ENCODE peak calls at places on chromosomes 4 and X, in five cellular contexts. One of them, this sample, is unnamed.

GRCh38 chrX:7169627-7170026 is 21.7 kb upstream of the PUDP start:
- DNase-seq in A673: no peak
- DNase-seq in GM06990: no peak
- DNase-seq in lower lobe of right lung: no peak
- DNase-seq in endothelial cell: no peak
- DNase-seq in this sample: no peak

GRCh38 chrX:10677490-10677889 is 57.1 kb upstream of the MID1 start:
- DNase-seq in endothelial cell: no peak
- DNase-seq in A673: no peak
- DNase-seq in lower lobe of right lung: no peak
- DNase-seq in GM06990: no peak
- DNase-seq in this sample: no peak

GRCh38 chr4:180953572-180953971 is 1289.6 kb upstream of the TENM3 start:
- DNase-seq in endothelial cell: peak; percentile 28
- DNase-seq in lower lobe of right lung: no peak
- DNase-seq in GM06990: no peak
- DNase-seq in A673: peak; percentile 23
- DNase-seq in this sample: no peak

GRCh38 chrX:57528670-57529255 is 63.0 kb upstream of the ZXDB start:
- DNase-seq in GM06990: no peak
- DNase-seq in endothelial cell: peak; percentile 9
- DNase-seq in A673: peak; percentile 8
- DNase-seq in lower lobe of right lung: no peak
- DNase-seq in this sample: no peak

GRCh38 chr4:85147481-85148076 is 181.1 kb upstream of the WDFY3 start:
- DNase-seq in A673: peak; percentile 62
- DNase-seq in lower lobe of right lung: peak; percentile 50
- DNase-seq in endothelial cell: peak; percentile 23
- DNase-seq in GM06990: peak; percentile 9
- DNase-seq in this sample: peak; percentile 5

GRCh38 chr4:102774254-102774653 is 13.5 kb upstream of the MANBA start:
- DNase-seq in A673: no peak
- DNase-seq in lower lobe of right lung: no peak
- DNase-seq in endothelial cell: no peak
- DNase-seq in GM06990: no peak
- DNase-seq in this sample: no peak

GRCh38 chr4:9925750-9926439 is 95.4 kb downstream of the SLC2A9 start:
- DNase-seq in lower lobe of right lung: no peak
- DNase-seq in A673: no peak
- DNase-seq in GM06990: no peak
- DNase-seq in endothelial cell: no peak
- DNase-seq in this sample: no peak

GRCh38 chrX:80216086-80216485 is 201.5 kb downstream of the TBX22 start:
- DNase-seq in A673: peak; percentile 7
- DNase-seq in endothelial cell: no peak
- DNase-seq in lower lobe of right lung: no peak
- DNase-seq in GM06990: no peak
- DNase-seq in this sample: no peak

GRCh38 chrX:120560405-120560841 is 339 bp downstream of the CUL4B start:
- DNase-seq in lower lobe of right lung: peak; percentile 39
- DNase-seq in endothelial cell: peak; percentile 4
- DNase-seq in A673: peak; percentile 35
- DNase-seq in GM06990: no peak
- DNase-seq in this sample: no peak

GRCh38 chrX:45508459-45508858 is 307.8 kb upstream of the DIPK2B start:
- DNase-seq in A673: no peak
- DNase-seq in lower lobe of right lung: no peak
- DNase-seq in endothelial cell: no peak
- DNase-seq in GM06990: no peak
- DNase-seq in this sample: no peak

GRCh38 chrX:97397371-97397770 is 513.7 kb downstream of the RPA4 start:
- DNase-seq in endothelial cell: no peak
- DNase-seq in GM06990: no peak
- DNase-seq in A673: no peak
- DNase-seq in lower lobe of right lung: no peak
- DNase-seq in this sample: no peak

GRCh38 chr4:124846306-124846705 is 133.8 kb upstream of the ANKRD50 start:
- DNase-seq in endothelial cell: no peak
- DNase-seq in lower lobe of right lung: no peak
- DNase-seq in GM06990: no peak
- DNase-seq in A673: no peak
- DNase-seq in this sample: no peak

GRCh38 chrX:28787206-28787605 is 200.0 kb downstream of the IL1RAPL1 start:
- DNase-seq in endothelial cell: no peak
- DNase-seq in GM06990: no peak
- DNase-seq in A673: no peak
- DNase-seq in lower lobe of right lung: no peak
- DNase-seq in this sample: no peak

GRCh38 chrX:18721683-18722499 is 14.4 kb downstream of the PPEF1 start:
- DNase-seq in A673: no peak
- DNase-seq in lower lobe of right lung: no peak
- DNase-seq in endothelial cell: no peak
- DNase-seq in GM06990: no peak
- DNase-seq in this sample: no peak

GRCh38 chr4:57102050-57102564 is 8.1 kb downstream of the IGFBP7 start:
- DNase-seq in GM06990: no peak
- DNase-seq in A673: no peak
- DNase-seq in endothelial cell: no peak
- DNase-seq in lower lobe of right lung: no peak
- DNase-seq in this sample: peak; percentile 45

GRCh38 chrX:7083468-7084396 is 63.8 kb upstream of the STS start:
- DNase-seq in GM06990: peak; percentile 80
- DNase-seq in A673: peak; percentile 60
- DNase-seq in lower lobe of right lung: no peak
- DNase-seq in endothelial cell: no peak
- DNase-seq in this sample: no peak

GRCh38 chr4:153788064-153788418 is 842 bp downstream of the SFRP2 start:
- DNase-seq in GM06990: no peak
- DNase-seq in lower lobe of right lung: no peak
- DNase-seq in endothelial cell: peak; percentile 22
- DNase-seq in A673: no peak
- DNase-seq in this sample: no peak

GRCh38 chrX:115058276-115058675 is 40.9 kb upstream of the IL13RA2 start:
- DNase-seq in endothelial cell: no peak
- DNase-seq in GM06990: no peak
- DNase-seq in A673: peak; percentile 60
- DNase-seq in lower lobe of right lung: no peak
- DNase-seq in this sample: no peak

GRCh38 chr4:73603854-73604584 is 16.2 kb downstream of the RASSF6 start:
- DNase-seq in lower lobe of right lung: no peak
- DNase-seq in endothelial cell: no peak
- DNase-seq in GM06990: no peak
- DNase-seq in A673: no peak
- DNase-seq in this sample: no peak

GRCh38 chr4:19580090-19580489 is 671.6 kb upstream of the SLIT2 start:
- DNase-seq in GM06990: no peak
- DNase-seq in lower lobe of right lung: no peak
- DNase-seq in endothelial cell: no peak
- DNase-seq in A673: peak; percentile 84
- DNase-seq in this sample: no peak

GRCh38 chrX:120271218-120271617 is 20.6 kb downstream of the ZBTB33 start:
- DNase-seq in lower lobe of right lung: no peak
- DNase-seq in A673: no peak
- DNase-seq in GM06990: no peak
- DNase-seq in endothelial cell: no peak
- DNase-seq in this sample: no peak

GRCh38 chr4:142818009-142818408 is 28.1 kb downstream of the INPP4B start:
- DNase-seq in A673: no peak
- DNase-seq in GM06990: no peak
- DNase-seq in endothelial cell: no peak
- DNase-seq in lower lobe of right lung: no peak
- DNase-seq in this sample: no peak

GRCh38 chr4:168587326-168588125 is 90.7 kb downstream of the PALLD start:
- DNase-seq in endothelial cell: no peak
- DNase-seq in GM06990: no peak
- DNase-seq in lower lobe of right lung: no peak
- DNase-seq in A673: no peak
- DNase-seq in this sample: no peak

GRCh38 chrX:98068210-98068609 is 1184.5 kb downstream of the RPA4 start:
- DNase-seq in endothelial cell: no peak
- DNase-seq in A673: no peak
- DNase-seq in GM06990: no peak
- DNase-seq in lower lobe of right lung: no peak
- DNase-seq in this sample: no peak

GRCh38 chrX:129600981-129601424 is 53.8 kb downstream of the APLN start:
- DNase-seq in lower lobe of right lung: no peak
- DNase-seq in endothelial cell: no peak
- DNase-seq in GM06990: no peak
- DNase-seq in A673: peak; percentile 38
- DNase-seq in this sample: no peak

GRCh38 chr4:47538516-47538915 is 53.4 kb downstream of the ATP10D start:
- DNase-seq in lower lobe of right lung: no peak
- DNase-seq in GM06990: no peak
- DNase-seq in endothelial cell: no peak
- DNase-seq in A673: no peak
- DNase-seq in this sample: no peak

DNA sequence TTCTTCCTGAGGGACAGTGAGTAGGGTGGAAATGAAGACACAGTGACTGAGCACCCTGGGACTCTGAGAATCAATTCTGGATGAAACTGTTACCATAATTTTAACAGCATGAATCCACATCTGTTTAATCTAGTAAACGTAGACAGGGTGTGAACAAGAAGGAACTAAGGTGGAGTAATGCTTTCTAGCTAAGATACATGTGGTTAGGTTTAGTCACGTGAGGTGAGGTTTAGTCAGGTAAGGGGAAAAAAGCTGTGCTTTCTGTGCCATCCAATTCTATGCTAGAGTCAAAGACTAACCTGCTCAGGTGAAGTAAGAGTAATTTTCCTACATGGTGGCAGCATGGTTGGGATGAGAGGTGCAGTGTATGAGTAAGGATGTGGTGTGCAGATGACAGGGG is 54.0 kb upstream of the C4orf54 start:
- DNase-seq in GM06990: no peak
- DNase-seq in endothelial cell: no peak
- DNase-seq in A673: no peak
- DNase-seq in lower lobe of right lung: no peak
- DNase-seq in this sample: no peak
- TF ChIP-seq CTCF in GM06990: no peak
- TF ChIP-seq CTCF in endothelial cell: no peak
- TF ChIP-seq CTCF in A673: no peak
- TF ChIP-seq CTCF in lower lobe of right lung: no peak
- TF ChIP-seq CTCF in this sample: no peak

GRCh38 chr4:23455482-23455881 is 434.4 kb downstream of the PPARGC1A start:
- DNase-seq in lower lobe of right lung: no peak
- DNase-seq in endothelial cell: peak; percentile 7
- DNase-seq in A673: no peak
- DNase-seq in GM06990: no peak
- DNase-seq in this sample: no peak
- TF ChIP-seq CTCF in lower lobe of right lung: no peak
- TF ChIP-seq CTCF in endothelial cell: no peak
- TF ChIP-seq CTCF in A673: no peak
- TF ChIP-seq CTCF in GM06990: no peak
- TF ChIP-seq CTCF in this sample: no peak

GRCh38 chrX:150587585-150588503 is 19.4 kb downstream of the MTM1 start:
- DNase-seq in endothelial cell: peak; percentile 38
- DNase-seq in A673: peak; percentile 39
- DNase-seq in lower lobe of right lung: no peak
- DNase-seq in GM06990: no peak
- DNase-seq in this sample: no peak
- TF ChIP-seq CTCF in endothelial cell: peak; percentile 63
- TF ChIP-seq CTCF in A673: peak; percentile 83
- TF ChIP-seq CTCF in lower lobe of right lung: peak; percentile 60
- TF ChIP-seq CTCF in GM06990: peak; percentile 71
- TF ChIP-seq CTCF in this sample: peak; percentile 50

GRCh38 chrX:125132274-125132673 is 187.4 kb upstream of the TEX13C start:
- DNase-seq in GM06990: no peak
- DNase-seq in A673: peak; percentile 68
- DNase-seq in lower lobe of right lung: no peak
- DNase-seq in endothelial cell: no peak
- DNase-seq in this sample: no peak
- TF ChIP-seq CTCF in GM06990: peak; percentile 67
- TF ChIP-seq CTCF in A673: peak; percentile 79
- TF ChIP-seq CTCF in lower lobe of right lung: peak; percentile 16
- TF ChIP-seq CTCF in endothelial cell: peak; percentile 51
- TF ChIP-seq CTCF in this sample: no peak

GRCh38 chr4:39898015-39898414 is 79.7 kb downstream of the PDS5A start:
- DNase-seq in A673: no peak
- DNase-seq in lower lobe of right lung: no peak
- DNase-seq in GM06990: no peak
- DNase-seq in endothelial cell: no peak
- DNase-seq in this sample: no peak
- TF ChIP-seq CTCF in A673: no peak
- TF ChIP-seq CTCF in lower lobe of right lung: no peak
- TF ChIP-seq CTCF in GM06990: no peak
- TF ChIP-seq CTCF in endothelial cell: no peak
- TF ChIP-seq CTCF in this sample: no peak

GRCh38 chr4:150385606-150386005 is 196.3 kb upstream of the MAB21L2 start:
- DNase-seq in GM06990: no peak
- DNase-seq in A673: peak; percentile 95
- DNase-seq in endothelial cell: no peak
- DNase-seq in lower lobe of right lung: no peak
- DNase-seq in this sample: no peak
- TF ChIP-seq CTCF in GM06990: no peak
- TF ChIP-seq CTCF in A673: no peak
- TF ChIP-seq CTCF in endothelial cell: no peak
- TF ChIP-seq CTCF in lower lobe of right lung: no peak
- TF ChIP-seq CTCF in this sample: no peak

GRCh38 chr4:112231779-112232713 is at the start of gene AP1AR:
- DNase-seq in endothelial cell: peak; percentile 90
- DNase-seq in A673: peak; percentile 91
- DNase-seq in GM06990: peak; percentile 93
- DNase-seq in lower lobe of right lung: peak; percentile 90
- DNase-seq in this sample: peak; percentile 36
- TF ChIP-seq CTCF in endothelial cell: peak; percentile 19
- TF ChIP-seq CTCF in A673: peak; percentile 44
- TF ChIP-seq CTCF in GM06990: peak; percentile 56
- TF ChIP-seq CTCF in lower lobe of right lung: peak; percentile 46
- TF ChIP-seq CTCF in this sample: peak; percentile 45

DNA sequence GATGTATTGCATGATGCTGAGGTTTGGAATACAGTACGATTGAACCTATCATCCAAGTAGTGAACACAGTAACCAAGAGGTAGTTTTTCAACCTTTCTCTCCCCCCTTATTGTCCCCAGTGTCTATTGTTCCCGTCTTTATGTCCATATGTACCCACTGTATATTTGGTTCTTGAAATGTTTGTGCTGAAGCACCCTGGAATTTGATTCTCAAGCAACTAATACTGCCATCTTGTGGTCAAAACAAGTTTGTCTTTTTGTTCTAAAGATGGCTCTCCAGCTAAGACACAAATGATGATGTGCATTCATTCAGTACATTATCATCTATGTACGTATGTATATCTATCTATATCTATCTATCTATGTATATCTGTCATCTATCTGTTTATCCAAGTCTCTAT is 33.5 kb upstream of the DCX start:
- DNase-seq in lower lobe of right lung: no peak
- DNase-seq in endothelial cell: peak; percentile 2
- DNase-seq in A673: peak; percentile 56
- DNase-seq in GM06990: peak; percentile 3
- DNase-seq in this sample: no peak
- TF ChIP-seq CTCF in lower lobe of right lung: peak; percentile 41
- TF ChIP-seq CTCF in endothelial cell: peak; percentile 55
- TF ChIP-seq CTCF in A673: peak; percentile 64
- TF ChIP-seq CTCF in GM06990: peak; percentile 47
- TF ChIP-seq CTCF in this sample: peak; percentile 23

This sample was measured in thoracic aorta.